ENCODE peak calls at places on chromosomes 3 and 15, in seven cellular contexts. Z is sigmoid colon, P is transverse colon, C is upper lobe of left lung, F is H1, U is tibial nerve, K is stomach. O is an unnamed sample.

GRCh38 chr3:23999012-23999641 is 54.0 kb downstream of the NR1D2 start:
- DNase-seq in F (peak), C (no peak), U (peak), K (peak), P (peak), Z (peak), O (no peak)

GRCh38 chr15:52780172-52780980 is 9.8 kb downstream of the ONECUT1 start:
- DNase-seq in K (peak), P (peak), F (no peak), C (no peak), Z (no peak), U (peak), O (no peak)

GRCh38 chr3:181838940-181839914 is 127.5 kb downstream of the SOX2 start:
- DNase-seq in Z (no peak), P (no peak), C (no peak), F (no peak), U (no peak), K (peak), O (no peak)

GRCh38 chr15:73965094-73965729 is 26.9 kb downstream of the STOML1 start:
- DNase-seq in P (no peak), C (no peak), F (no peak), K (no peak), Z (peak), U (no peak), O (no peak)

GRCh38 chr3:130242850-130243569 is 102.5 kb upstream of the COL6A5 start:
- DNase-seq in U (no peak), C (no peak), P (no peak), Z (no peak), F (no peak), K (no peak), O (no peak)

GRCh38 chr3:36744770-36745169 is 19.6 kb downstream of the DCLK3 start:
- DNase-seq in C (no peak), P (no peak), K (no peak), F (no peak), Z (no peak), U (no peak), O (no peak)

GRCh38 chr15:31434418-31435255 is 108.0 kb downstream of the KLF13 start:
- DNase-seq in U (peak), C (peak), Z (peak), P (peak), K (peak), F (no peak), O (peak)

GRCh38 chr3:34650131-34650530 is 851.7 kb downstream of the PDCD6IP start:
- DNase-seq in U (no peak), C (no peak), Z (no peak), F (no peak), P (no peak), K (no peak), O (no peak)

DNA sequence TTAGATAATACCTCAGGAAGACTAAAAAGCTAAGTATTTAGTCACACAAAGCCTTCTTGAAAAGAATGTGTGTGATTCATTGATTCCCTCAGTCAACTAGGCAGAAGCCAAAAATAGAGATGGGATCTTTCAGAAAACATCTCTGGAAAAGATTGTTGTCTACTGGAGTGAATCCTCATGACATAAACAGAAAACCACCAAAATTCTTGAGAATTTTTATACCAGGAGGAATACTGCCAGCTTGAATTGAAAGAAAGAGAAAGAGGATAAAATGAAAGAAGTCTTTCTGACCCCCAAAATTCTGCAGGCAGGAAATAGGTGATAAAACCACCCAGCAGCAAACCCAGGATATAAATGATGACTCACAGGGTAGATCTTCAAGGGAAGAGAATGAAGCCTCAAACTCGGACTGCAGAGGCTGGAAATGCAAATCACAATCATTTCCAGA is 363.1 kb upstream of the PLSCR5 start:
- DNase-seq in Z (no peak), F (peak), C (no peak), K (no peak), P (no peak), U (no peak), O (no peak)
- TF ChIP-seq EP300 in Z (no peak), F (no peak), C (no peak), K (no peak), P (no peak), U (no peak), O (no peak)

GRCh38 chr15:46526726-46527110 is 891.9 kb downstream of the SQOR start:
- DNase-seq in Z (no peak), K (no peak), P (no peak), F (no peak), U (no peak), C (no peak), O (no peak)
- H3K27ac ChIP-seq in Z (no peak), K (no peak), P (peak), F (no peak), U (no peak), C (no peak), O (no peak)

GRCh38 chr3:31968927-31969418 is 12.1 kb downstream of the OSBPL10 start:
- DNase-seq in U (peak), F (no peak), K (no peak), P (no peak), Z (no peak), C (no peak), O (peak)
- TF ChIP-seq EP300 in U (peak), F (no peak), K (no peak), P (no peak), Z (no peak), C (no peak), O (no peak)

GRCh38 chr3:12024959-12025570 is 20.9 kb downstream of the SYN2 start:
- DNase-seq in U (no peak), Z (no peak), P (no peak), F (no peak), K (no peak), C (no peak), O (no peak)
- H3K27ac ChIP-seq in U (no peak), Z (no peak), P (no peak), F (no peak), K (no peak), C (no peak), O (no peak)

GRCh38 chr3:46094506-46094905 is 67.2 kb upstream of the XCR1 start:
- DNase-seq in P (no peak), K (no peak), F (no peak), Z (no peak), C (no peak), U (no peak), O (peak)

GRCh38 chr3:46096336-46096735 is 69.1 kb upstream of the XCR1 start:
- DNase-seq in F (no peak), C (no peak), K (no peak), Z (no peak), U (no peak), P (no peak), O (no peak)

GRCh38 chr3:46093327-46093932 is 66.1 kb upstream of the XCR1 start:
- DNase-seq in K (no peak), F (no peak), C (no peak), P (no peak), Z (no peak), U (no peak), O (peak)

GRCh38 chr3:46096781-46097180 is 69.5 kb upstream of the XCR1 start:
- DNase-seq in C (no peak), Z (no peak), F (no peak), U (no peak), P (no peak), K (no peak), O (no peak)

DNA sequence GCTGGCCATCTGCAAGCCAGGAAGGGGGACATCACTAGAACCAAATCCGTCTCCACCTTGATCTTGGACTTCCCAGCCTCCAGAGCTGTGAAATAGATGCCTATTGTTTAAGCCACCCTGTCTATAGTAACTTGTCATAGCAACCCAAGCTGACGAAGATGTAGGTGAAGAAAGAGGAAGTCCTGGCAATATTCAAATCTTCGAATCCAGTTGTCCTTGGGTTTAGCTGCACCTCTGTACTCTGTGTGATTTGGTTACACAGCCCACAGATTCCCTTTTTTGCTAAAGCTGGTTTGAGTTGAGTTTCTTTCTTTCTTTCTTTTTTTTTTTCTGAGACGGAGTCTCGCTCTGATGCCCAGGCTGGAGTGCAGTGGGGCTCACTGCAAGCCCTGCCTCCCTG is 68.0 kb upstream of the XCR1 start:
- DNase-seq in C (no peak), F (no peak), K (no peak), U (no peak), Z (no peak), P (no peak), O (no peak)
- TF ChIP-seq EP300 in C (no peak), F (no peak), K (no peak), U (no peak), Z (no peak), P (no peak), O (no peak)

GRCh38 chr15:89806565-89807550 is 7.8 kb downstream of the ANPEP start:
- DNase-seq in K (peak), F (no peak), P (peak), U (no peak), Z (no peak), C (peak), O (no peak)
- H3K27ac ChIP-seq in K (no peak), F (no peak), P (peak), U (no peak), Z (no peak), C (no peak), O (no peak)

DNA sequence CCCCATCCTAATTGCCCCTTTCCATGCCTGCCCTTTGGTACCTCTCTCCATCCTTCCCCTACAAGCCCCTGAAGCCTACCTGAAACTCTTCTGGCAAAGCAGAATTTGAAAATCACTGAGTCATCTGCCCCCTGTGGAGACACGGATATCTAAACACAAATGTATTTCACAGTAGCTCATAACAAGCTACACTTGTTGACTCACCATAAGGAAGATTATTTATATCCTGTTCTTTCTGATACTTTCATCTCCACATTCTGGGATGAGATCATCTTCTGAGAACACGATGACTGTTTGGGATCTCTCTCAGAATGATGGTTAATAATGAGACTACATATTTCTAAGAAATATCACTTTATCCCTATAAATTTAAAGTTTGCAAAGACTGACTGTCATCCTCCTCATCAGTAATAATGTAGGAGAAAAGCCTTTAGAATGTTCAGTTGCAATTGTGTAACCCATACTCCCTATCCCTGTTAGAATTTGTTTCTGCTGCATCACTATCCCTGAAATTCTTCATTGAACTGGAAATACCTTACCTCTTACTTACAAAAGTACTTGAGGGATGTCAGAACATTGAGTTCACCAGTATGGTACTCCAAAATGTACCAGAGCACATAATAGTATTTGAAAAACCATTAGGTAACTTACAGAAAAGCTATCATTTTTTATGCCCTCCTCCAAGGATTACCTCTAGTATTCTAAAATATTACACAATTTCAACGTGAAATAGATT is 116.1 kb upstream of the IL12A start:
- DNase-seq in F (no peak), U (no peak), K (no peak), C (no peak), Z (no peak), P (no peak), O (peak)
- TF ChIP-seq EP300 in F (no peak), U (no peak), K (no peak), C (no peak), Z (no peak), P (no peak), O (no peak)

GRCh38 chr3:188262913-188263683 is 109.1 kb downstream of the LPP start:
- DNase-seq in U (no peak), P (no peak), Z (no peak), C (no peak), K (no peak), F (no peak), O (no peak)
- H3K27ac ChIP-seq in U (peak), P (peak), Z (peak), C (peak), K (peak), F (no peak), O (peak)